ENCODE peak calls at places on chromosome 19, in nine cellular contexts. J is SW480; X is activated naive CD8-positive, alpha-beta T cell treated with anti-CD3 and anti-CD28 coated beads for 36 hours; Y is epithelial cell of esophagus; F is NCI-H1092 treated with DMSO at 0.1 percent for 48 hours; U is amniotic stem cell; A is stimulated activated CD4-positive, alpha-beta T cell treated with anti-CD3 and anti-CD28 coated beads, Interleukin-4, amount 100 ng/mL, for 1 hour; K is NCI-H187; G is cardiac muscle cell. M is an unnamed sample.

GRCh38 chr19:31639306-31639705 is 290.1 kb upstream of the TSHZ3 start:
- DNase-seq in A (no peak), Y (no peak), J (peak), G (peak), U (no peak), K (no peak), F (no peak), X (no peak), M (no peak)

GRCh38 chr19:28985201-28985600 is 227.8 kb downstream of the UQCRFS1 start:
- DNase-seq in K (peak), A (no peak), X (no peak), Y (no peak), J (no peak), G (no peak), F (no peak), U (no peak), M (no peak)

GRCh38 chr19:46661735-46662592 is 982 bp upstream of the DACT3 start:
- DNase-seq in U (peak), X (peak), A (peak), F (peak), J (peak), Y (peak), G (peak), K (peak), M (peak)

GRCh38 chr19:43777163-43777700 is 3.5 kb downstream of the KCNN4 start:
- DNase-seq in Y (no peak), F (peak), G (no peak), K (no peak), X (no peak), A (no peak), U (no peak), J (peak), M (no peak)

GRCh38 chr19:723714-724113 is 15.0 kb downstream of the PALM start:
- DNase-seq in J (no peak), K (no peak), G (no peak), X (no peak), Y (no peak), U (no peak), A (no peak), F (no peak), M (no peak)

GRCh38 chr19:55173717-55174409 is 6.2 kb downstream of the SYT5 start:
- DNase-seq in K (no peak), X (peak), A (peak), F (no peak), J (peak), G (peak), Y (peak), U (no peak), M (peak)

GRCh38 chr19:6062274-6062673 is 48.0 kb downstream of the RFX2 start:
- DNase-seq in U (no peak), X (peak), K (no peak), F (no peak), G (peak), A (no peak), J (no peak), Y (no peak), M (no peak)

GRCh38 chr19:32862173-32862572 is 7.4 kb downstream of the SLC7A9 start:
- DNase-seq in F (no peak), K (no peak), Y (no peak), A (no peak), U (no peak), G (no peak), X (no peak), J (no peak), M (no peak)

GRCh38 chr19:53333071-53333465 is 481 bp upstream of the ZNF845 start:
- DNase-seq in X (peak), J (no peak), G (no peak), F (no peak), K (no peak), A (peak), U (peak), Y (no peak), M (peak)

GRCh38 chr19:15463865-15464371 is 426 bp downstream of the RASAL3 start:
- DNase-seq in F (no peak), Y (no peak), G (no peak), U (no peak), X (peak), J (no peak), A (peak), K (no peak), M (no peak)

GRCh38 chr19:23382955-23383354 is 12.3 kb downstream of the ZNF91 start:
- DNase-seq in K (no peak), X (no peak), Y (no peak), U (no peak), F (no peak), J (no peak), G (no peak), A (no peak), M (no peak)

GRCh38 chr19:3357731-3358391 is 8.5 kb upstream of the NFIC start:
- DNase-seq in G (no peak), K (no peak), Y (peak), F (no peak), A (no peak), X (no peak), J (no peak), U (no peak), M (no peak)

GRCh38 chr19:56101095-56101494 is 20.0 kb downstream of the ZNF787 start:
- DNase-seq in F (no peak), J (no peak), G (no peak), U (no peak), A (no peak), X (no peak), Y (no peak), K (no peak), M (no peak)

GRCh38 chr19:10418281-10419199 is 1.8 kb upstream of the PDE4A start:
- DNase-seq in G (peak), X (no peak), K (no peak), Y (no peak), J (peak), A (no peak), U (no peak), F (no peak), M (no peak)

GRCh38 chr19:48925240-48925843 is 8.2 kb upstream of the DHDH start:
- DNase-seq in J (peak), X (no peak), A (no peak), F (no peak), G (peak), Y (peak), K (no peak), U (peak), M (no peak)

GRCh38 chr19:5827342-5827890 is 12.1 kb downstream of the FUT6 start:
- DNase-seq in U (no peak), Y (no peak), F (no peak), K (no peak), A (no peak), X (no peak), J (no peak), G (no peak), M (no peak)

GRCh38 chr19:17855333-17856152 is 4.2 kb upstream of the RPL18A start:
- DNase-seq in J (peak), F (peak), G (peak), Y (peak), X (peak), A (peak), K (peak), U (no peak), M (no peak)

M was measured in DMS153.